ENCODE peak calls at places on chromosomes 12 and 14, in eight cellular contexts. V is T-helper 2 cell; X is CD4-positive, alpha-beta T cell; R is activated T-helper 9 cell treated with anti-CD3 and anti-CD28 coated beads, Interleukin-2, amount 50 U/mL, for 16 hours; P is tibial nerve; S is activated CD4-positive, alpha-beta T cell treated with anti-CD3 and anti-CD28 coated beads, Interleukin-2, amount 50 U/mL, for 1 hour; Y is stimulated activated CD4-positive, alpha-beta T cell treated with anti-CD3 and anti-CD28 coated beads, Interleukin-4, amount 100 ng/mL, for 24 hours; T is HEK293T. J is an unnamed sample.

GRCh38 chr14:65433646-65434045 is 21.1 kb downstream of the FUT8 start:
- DNase-seq in P (no peak), T (no peak), Y (no peak), S (no peak), R (no peak), V (no peak), X (no peak), J (no peak)

GRCh38 chr12:57019983-57020719 is 3.8 kb upstream of the TAC3 start:
- DNase-seq in R (no peak), Y (no peak), S (no peak), P (no peak), X (no peak), V (no peak), T (no peak), J (no peak)

GRCh38 chr14:105944632-105945610 is 418.5 kb downstream of the TMEM121 start:
- DNase-seq in S (peak), V (peak), T (peak), Y (peak), P (peak), X (peak), R (peak), J (peak)

GRCh38 chr12:98422809-98423208 is 92.6 kb upstream of the TMPO start:
- DNase-seq in S (no peak), X (no peak), Y (no peak), P (no peak), R (no peak), V (no peak), T (no peak), J (no peak)

GRCh38 chr14:96225745-96226151 is 21.1 kb downstream of the BDKRB2 start:
- DNase-seq in V (no peak), X (no peak), Y (no peak), R (no peak), P (no peak), T (peak), S (no peak), J (no peak)

GRCh38 chr14:102859911-102860310 is 62.6 kb upstream of the AMN start:
- DNase-seq in S (no peak), X (no peak), Y (no peak), V (no peak), T (no peak), R (no peak), P (no peak), J (no peak)

GRCh38 chr12:127928615-127929014 is 338.4 kb upstream of the TMEM132C start:
- DNase-seq in P (no peak), Y (no peak), X (no peak), V (no peak), R (no peak), T (no peak), S (no peak), J (no peak)

GRCh38 chr14:75133597-75133996 is 6.7 kb upstream of the NEK9 start:
- DNase-seq in R (no peak), P (no peak), S (no peak), T (no peak), Y (no peak), V (no peak), X (no peak), J (no peak)

GRCh38 chr12:44457465-44457864 is 418.6 kb downstream of the NELL2 start:
- DNase-seq in Y (no peak), T (no peak), V (no peak), S (no peak), P (no peak), R (no peak), X (no peak), J (no peak)

GRCh38 chr14:39247256-39247655 is 13.5 kb downstream of the MIA2 start:
- DNase-seq in R (no peak), V (no peak), T (no peak), P (no peak), S (no peak), Y (no peak), X (no peak), J (no peak)